ENCODE peak calls at places on chromosomes 13 and 19, in four cellular contexts. Q is heart left ventricle, Y is esophagus squamous epithelium, G is kidney tubule cell. O is an unnamed sample.

GRCh38 chr13:39565036-39565949 is 37.7 kb downstream of the LHFPL6 start:
- DNase-seq in Q (no peak), Y (no peak), G (peak; percentile 89), O (peak; percentile 89)

GRCh38 chr19:15934332-15935078 is at the start of gene CYP4F11:
- DNase-seq in Q (peak; percentile 22), Y (no peak), G (peak; percentile 94), O (no peak)

GRCh38 chr19:3119782-3120380 is 16.0 kb upstream of the GNA15 start:
- DNase-seq in Q (no peak), Y (no peak), G (no peak), O (no peak)

GRCh38 chr19:49746206-49746958 is 16.7 kb downstream of the TSKS start:
- DNase-seq in Q (peak; percentile 29), Y (no peak), G (peak; percentile 14), O (no peak)

GRCh38 chr13:87172166-87172825 is 498.9 kb upstream of the SLITRK5 start:
- DNase-seq in Q (no peak), Y (no peak), G (peak; percentile 36), O (no peak)

GRCh38 chr13:85520445-85520844 is 278.8 kb downstream of the SLITRK6 start:
- DNase-seq in Q (no peak), Y (no peak), G (no peak), O (no peak)

GRCh38 chr13:50485979-50486935 is 357.2 kb downstream of the DLEU7 start:
- DNase-seq in Q (no peak), Y (no peak), G (no peak), O (no peak)

GRCh38 chr13:101649490-101650126 is 197.1 kb downstream of the ITGBL1 start:
- DNase-seq in Q (no peak), Y (no peak), G (peak; percentile 78), O (peak; percentile 85)

GRCh38 chr13:32178763-32179162 is 136.4 kb downstream of the ZAR1L start:
- DNase-seq in Q (no peak), Y (no peak), G (no peak), O (no peak)

GRCh38 chr13:55602784-55603183 is 1537.9 kb upstream of the PRR20A start:
- DNase-seq in Q (no peak), Y (no peak), G (no peak), O (no peak)

GRCh38 chr13:112434937-112435523 is 58.9 kb downstream of the SPACA7 start:
- DNase-seq in Q (no peak), Y (no peak), G (no peak), O (no peak)

GRCh38 chr19:35742121-35742724 is at the start of gene IGFLR1:
- DNase-seq in Q (no peak), Y (no peak), G (no peak), O (no peak)

GRCh38 chr19:30253581-30253996 is 118.6 kb upstream of the ZNF536 start:
- DNase-seq in Q (no peak), Y (no peak), G (peak; percentile 42), O (peak; percentile 45)

GRCh38 chr19:54206831-54207177 is 6.1 kb downstream of the RPS9 start:
- DNase-seq in Q (no peak), Y (no peak), G (no peak), O (no peak)

GRCh38 chr19:46546194-46546896 is 50.7 kb upstream of the PNMA8B start:
- DNase-seq in Q (no peak), Y (no peak), G (peak; percentile 69), O (peak; percentile 38)

GRCh38 chr13:95924389-95924994 is 128.7 kb downstream of the UGGT2 start:
- DNase-seq in Q (no peak), Y (no peak), G (peak; percentile 75), O (peak; percentile 63)

GRCh38 chr19:4229179-4229931 is at the start of gene EBI3:
- DNase-seq in Q (no peak), Y (no peak), G (peak; percentile 79), O (peak; percentile 41)

GRCh38 chr13:46666727-46667456 is 113.9 kb downstream of the LRCH1 start:
- DNase-seq in Q (no peak), Y (no peak), G (no peak), O (no peak)

GRCh38 chr19:35144600-35145436 is 1.8 kb downstream of the FXYD7 start:
- DNase-seq in Q (no peak), Y (no peak), G (peak; percentile 92), O (peak; percentile 49)

GRCh38 chr13:111434578-111435159 is 114.2 kb downstream of the TEX29 start:
- DNase-seq in Q (no peak), Y (no peak), G (no peak), O (no peak)

GRCh38 chr19:13699786-13700185 is 64.5 kb upstream of the MRI1 start:
- DNase-seq in Q (no peak), Y (no peak), G (no peak), O (no peak)

GRCh38 chr19:10553943-10554381 is 10.3 kb downstream of the ATG4D start:
- DNase-seq in Q (no peak), Y (no peak), G (no peak), O (no peak)